ENCODE peak calls at places on chromosomes 12 and 14, in ten cellular contexts. J is pancreas; U is endothelial cell; I is NCI-H2081; K is EL; L is adipocyte; N is HS-5; C is HCT116; R is activated effector memory CD4-positive, alpha-beta T cell treated with anti-CD3 and anti-CD28 coated beads, Interleukin-2, amount 50 U/mL, for 16 hours; F is H7. Y is an unnamed sample.

GRCh38 chr14:78245238-78245637 is 75.1 kb downstream of the NRXN3 start:
- DNase-seq in J (no peak), U (no peak), I (no peak), K (no peak), L (no peak), N (no peak), C (no peak), R (no peak), F (no peak), Y (no peak)

GRCh38 chr12:75735853-75736252 is 224.4 kb upstream of the KRR1 start:
- DNase-seq in J (peak; percentile 49), U (no peak), I (no peak), K (no peak), L (no peak), N (no peak), C (no peak), R (no peak), F (no peak), Y (no peak)

GRCh38 chr14:65210118-65210826 is 108.0 kb upstream of the MAX start:
- DNase-seq in J (no peak), U (no peak), I (no peak), K (peak; percentile 73), L (no peak), N (no peak), C (no peak), R (no peak), F (no peak), Y (no peak)

GRCh38 chr14:87691482-87691881 is 301.5 kb downstream of the GALC start:
- DNase-seq in J (no peak), U (no peak), I (no peak), K (no peak), L (no peak), N (no peak), C (no peak), R (no peak), F (no peak), Y (no peak)

GRCh38 chr12:15227004-15227679 is 5.9 kb upstream of the RERG start:
- DNase-seq in J (peak; percentile 20), U (peak; percentile 51), I (peak; percentile 36), K (peak; percentile 42), L (peak; percentile 50), N (no peak), C (peak; percentile 42), R (no peak), F (peak; percentile 26), Y (no peak)

GRCh38 chr12:128695697-128696096 is 128.1 kb downstream of the SLC15A4 start:
- DNase-seq in J (no peak), U (no peak), I (no peak), K (no peak), L (no peak), N (no peak), C (no peak), R (no peak), F (no peak), Y (no peak)

GRCh38 chr12:30425445-30425844 is 270.2 kb downstream of the IPO8 start:
- DNase-seq in J (no peak), U (no peak), I (no peak), K (no peak), L (no peak), N (no peak), C (no peak), R (no peak), F (no peak), Y (no peak)

GRCh38 chr14:77151918-77152588 is 10.5 kb upstream of the ZDHHC22 start:
- DNase-seq in J (no peak), U (no peak), I (peak; percentile 54), K (peak; percentile 16), L (peak; percentile 75), N (no peak), C (peak; percentile 28), R (no peak), F (no peak), Y (peak; percentile 78)

GRCh38 chr14:91142214-91142668 is 28.4 kb downstream of the DGLUCY start:
- DNase-seq in J (no peak), U (no peak), I (no peak), K (no peak), L (no peak), N (no peak), C (no peak), R (no peak), F (no peak), Y (no peak)

GRCh38 chr12:127829974-127830543 is 436.9 kb upstream of the TMEM132C start:
- DNase-seq in J (no peak), U (no peak), I (no peak), K (no peak), L (no peak), N (no peak), C (no peak), R (no peak), F (no peak), Y (no peak)

GRCh38 chr12:103401421-103401820 is 94.3 kb downstream of the C12orf42 start:
- DNase-seq in J (no peak), U (no peak), I (peak; percentile 63), K (peak; percentile 42), L (no peak), N (peak; percentile 2), C (peak; percentile 7), R (no peak), F (peak; percentile 20), Y (no peak)

GRCh38 chr14:102708494-102708893 is 68.8 kb upstream of the TRAF3 start:
- DNase-seq in J (no peak), U (no peak), I (no peak), K (no peak), L (no peak), N (no peak), C (no peak), R (no peak), F (no peak), Y (no peak)

GRCh38 chr14:60508707-60509437 is at the start of gene SIX6:
- DNase-seq in J (no peak), U (peak; percentile 68), I (peak; percentile 81), K (no peak), L (peak; percentile 36), N (no peak), C (no peak), R (no peak), F (peak; percentile 89), Y (peak; percentile 55)

GRCh38 chr14:76292561-76292960 is 83.4 kb upstream of the ESRRB start:
- DNase-seq in J (no peak), U (no peak), I (no peak), K (no peak), L (no peak), N (no peak), C (no peak), R (no peak), F (no peak), Y (no peak)

GRCh38 chr14:96793547-96793946 is 3.6 kb upstream of the VRK1 start:
- DNase-seq in J (no peak), U (no peak), I (no peak), K (no peak), L (no peak), N (no peak), C (no peak), R (no peak), F (no peak), Y (no peak)

GRCh38 chr14:38623661-38624060 is 367.8 kb upstream of the CLEC14A start:
- DNase-seq in J (no peak), U (no peak), I (no peak), K (peak; percentile 64), L (no peak), N (peak; percentile 24), C (no peak), R (no peak), F (no peak), Y (no peak)

GRCh38 chr12:65364021-65364420 is 85.5 kb downstream of the MSRB3 start:
- DNase-seq in J (no peak), U (no peak), I (no peak), K (peak; percentile 67), L (peak; percentile 71), N (no peak), C (no peak), R (no peak), F (no peak), Y (no peak)

GRCh38 chr12:126157575-126157966 is 1092.3 kb downstream of the AACS start:
- DNase-seq in J (peak; percentile 41), U (no peak), I (no peak), K (no peak), L (no peak), N (no peak), C (no peak), R (no peak), F (no peak), Y (peak; percentile 6)

GRCh38 chr14:62957562-62957961 is 87.7 kb downstream of the KCNH5 start:
- DNase-seq in J (peak; percentile 15), U (no peak), I (no peak), K (peak; percentile 93), L (peak; percentile 52), N (peak; percentile 53), C (no peak), R (no peak), F (no peak), Y (no peak)

GRCh38 chr12:46179693-46180452 is 89.0 kb downstream of the SLC38A1 start:
- DNase-seq in J (no peak), U (no peak), I (no peak), K (no peak), L (no peak), N (no peak), C (no peak), R (no peak), F (no peak), Y (no peak)

GRCh38 chr12:57240926-57241555 is 9.9 kb downstream of the STAC3 start:
- DNase-seq in J (no peak), U (peak; percentile 38), I (no peak), K (peak; percentile 50), L (peak; percentile 52), N (no peak), C (no peak), R (peak; percentile 66), F (peak; percentile 86), Y (peak; percentile 21)

GRCh38 chr12:15756822-15757221 is 32.4 kb downstream of the EPS8 start:
- DNase-seq in J (no peak), U (no peak), I (no peak), K (peak; percentile 63), L (peak; percentile 53), N (peak; percentile 70), C (no peak), R (no peak), F (no peak), Y (no peak)

GRCh38 chr14:75450381-75451276 is 22.8 kb downstream of the JDP2 start:
- DNase-seq in J (peak; percentile 93), U (no peak), I (peak; percentile 63), K (peak; percentile 22), L (peak; percentile 22), N (no peak), C (no peak), R (no peak), F (no peak), Y (no peak)

GRCh38 chr14:32345311-32345771 is 16.2 kb downstream of the AKAP6 start:
- DNase-seq in J (no peak), U (no peak), I (no peak), K (no peak), L (peak; percentile 39), N (no peak), C (no peak), R (no peak), F (no peak), Y (no peak)

GRCh38 chr12:92362785-92363184 is 217.1 kb upstream of the BTG1 start:
- DNase-seq in J (no peak), U (no peak), I (no peak), K (no peak), L (no peak), N (no peak), C (no peak), R (no peak), F (no peak), Y (no peak)

GRCh38 chr12:128190614-128191013 is 76.4 kb upstream of the TMEM132C start:
- DNase-seq in J (no peak), U (no peak), I (no peak), K (no peak), L (peak; percentile 1), N (no peak), C (no peak), R (no peak), F (peak; percentile 81), Y (peak; percentile 62)

GRCh38 chr12:29103539-29103974 is 45.5 kb upstream of the FAR2 start:
- DNase-seq in J (no peak), U (no peak), I (no peak), K (no peak), L (no peak), N (no peak), C (no peak), R (peak; percentile 73), F (no peak), Y (no peak)

GRCh38 chr12:75724913-75725312 is 213.5 kb upstream of the KRR1 start:
- DNase-seq in J (no peak), U (no peak), I (peak; percentile 74), K (peak; percentile 91), L (peak; percentile 77), N (peak; percentile 82), C (peak; percentile 83), R (no peak), F (no peak), Y (peak; percentile 29)

Y was measured in NCI-H748 treated with DMSO at 0.1 percent for 48 hours.